ENCODE peak calls at places on chromosomes 1 and 21, in seven cellular contexts. L is A549; H is GM23248; W is fibroblast of mammary gland; R is HFF-Myc; D is effector memory CD4-positive, alpha-beta T cell; U is tibial artery. N is an unnamed sample.

GRCh38 chr1:109161836-109162606 is 48.1 kb downstream of the ELAPOR1 start:
- DNase-seq in L (no peak), H (peak), W (peak), R (no peak), D (no peak), U (peak), N (no peak)

GRCh38 chr1:121522061-121522759 is 337.4 kb downstream of the SRGAP2C start:
- DNase-seq in L (no peak), H (no peak), W (no peak), R (no peak), D (no peak), U (no peak), N (no peak)

GRCh38 chr1:54819195-54819536 is 18.0 kb upstream of the TTC22 start:
- DNase-seq in L (no peak), H (no peak), W (no peak), R (no peak), D (no peak), U (no peak), N (no peak)

GRCh38 chr1:46735708-46736324 is 16.9 kb upstream of the EFCAB14 start:
- DNase-seq in L (no peak), H (peak), W (peak), R (peak), D (no peak), U (no peak), N (no peak)

GRCh38 chr1:114258633-114259032 is 105.0 kb upstream of the SYT6 start:
- DNase-seq in L (no peak), H (no peak), W (no peak), R (no peak), D (no peak), U (no peak), N (no peak)

GRCh38 chr1:203652718-203653461 is 26.3 kb downstream of the ATP2B4 start:
- DNase-seq in L (no peak), H (no peak), W (no peak), R (no peak), D (no peak), U (no peak), N (no peak)

GRCh38 chr1:21763236-21763635 is 19.7 kb downstream of the USP48 start:
- DNase-seq in L (no peak), H (no peak), W (no peak), R (no peak), D (no peak), U (no peak), N (no peak)

GRCh38 chr1:148362141-148362929 is 120.8 kb downstream of the PPIAL4G start:
- DNase-seq in L (no peak), H (peak), W (peak), R (no peak), D (no peak), U (no peak), N (peak)

GRCh38 chr21:42997053-42997452 is 22.7 kb downstream of the PKNOX1 start:
- DNase-seq in L (no peak), H (peak), W (peak), R (peak), D (no peak), U (peak), N (no peak)

GRCh38 chr1:43822040-43822439 is 111.6 kb upstream of the ARTN start:
- DNase-seq in L (peak), H (peak), W (peak), R (peak), D (no peak), U (peak), N (peak)

GRCh38 chr1:84988588-84988987 is 8.3 kb downstream of the MCOLN2 start:
- DNase-seq in L (no peak), H (no peak), W (no peak), R (no peak), D (no peak), U (no peak), N (no peak)

GRCh38 chr1:166915941-166916340 is 39.9 kb upstream of the TADA1 start:
- DNase-seq in L (no peak), H (peak), W (peak), R (no peak), D (no peak), U (no peak), N (no peak)

GRCh38 chr1:206050655-206051235 is 2.2 kb upstream of the RHEX start:
- DNase-seq in L (no peak), H (no peak), W (no peak), R (no peak), D (peak), U (no peak), N (no peak)

GRCh38 chr1:9447215-9447960 is 91.9 kb upstream of the SLC25A33 start:
- DNase-seq in L (no peak), H (no peak), W (no peak), R (no peak), D (no peak), U (no peak), N (no peak)

GRCh38 chr1:111671849-111672248 is 52.3 kb downstream of the RAP1A start:
- DNase-seq in L (no peak), H (no peak), W (no peak), R (no peak), D (no peak), U (no peak), N (no peak)

GRCh38 chr1:4599521-4599920 is 54.9 kb upstream of the AJAP1 start:
- DNase-seq in L (no peak), H (no peak), W (no peak), R (no peak), D (no peak), U (no peak), N (no peak)

GRCh38 chr1:85544689-85545203 is 35.8 kb upstream of the CCN1 start:
- DNase-seq in L (no peak), H (peak), W (peak), R (no peak), D (no peak), U (no peak), N (peak)

GRCh38 chr21:38859852-38860251 is 54.1 kb downstream of the ETS2 start:
- DNase-seq in L (no peak), H (peak), W (peak), R (no peak), D (no peak), U (no peak), N (no peak)

GRCh38 chr1:201828451-201828819 is 522 bp upstream of the IPO9 start:
- DNase-seq in L (no peak), H (peak), W (no peak), R (no peak), D (no peak), U (no peak), N (no peak)

GRCh38 chr1:82400521-82400920 is 599.8 kb downstream of the ADGRL2 start:
- DNase-seq in L (no peak), H (no peak), W (no peak), R (no peak), D (no peak), U (no peak), N (no peak)

GRCh38 chr1:77316006-77316405 is 34.2 kb downstream of the AK5 start:
- DNase-seq in L (no peak), H (peak), W (peak), R (no peak), D (no peak), U (no peak), N (no peak)

GRCh38 chr1:179217943-179218507 is 11.5 kb downstream of the ABL2 start:
- DNase-seq in L (no peak), H (peak), W (peak), R (no peak), D (no peak), U (no peak), N (no peak)

GRCh38 chr1:101302831-101303511 is 66.2 kb downstream of the S1PR1 start:
- DNase-seq in L (no peak), H (peak), W (peak), R (no peak), D (no peak), U (no peak), N (no peak)

GRCh38 chr1:158945061-158945460 is 13.7 kb downstream of the PYHIN1 start:
- DNase-seq in L (no peak), H (no peak), W (no peak), R (no peak), D (no peak), U (no peak), N (no peak)

GRCh38 chr1:147771216-147772125 is 11.1 kb upstream of the GJA5 start:
- DNase-seq in L (no peak), H (peak), W (peak), R (no peak), D (no peak), U (peak), N (no peak)

GRCh38 chr1:90993245-90993644 is 28.6 kb downstream of the ZNF644 start:
- DNase-seq in L (no peak), H (no peak), W (no peak), R (no peak), D (no peak), U (no peak), N (no peak)

GRCh38 chr1:116556289-116557006 is 14.4 kb downstream of the CD58 start:
- DNase-seq in L (no peak), H (peak), W (peak), R (no peak), D (peak), U (peak), N (peak)

GRCh38 chr1:161195171-161195570 is 3.7 kb downstream of the ADAMTS4 start:
- DNase-seq in L (no peak), H (no peak), W (no peak), R (no peak), D (no peak), U (no peak), N (no peak)

GRCh38 chr1:161198206-161198876 is 513 bp downstream of the ADAMTS4 start:
- DNase-seq in L (no peak), H (peak), W (peak), R (no peak), D (no peak), U (no peak), N (no peak)

GRCh38 chr1:161197560-161198205 is 1.2 kb downstream of the ADAMTS4 start:
- DNase-seq in L (no peak), H (peak), W (peak), R (no peak), D (no peak), U (no peak), N (no peak)

GRCh38 chr1:161196111-161196510 is 2.7 kb downstream of the ADAMTS4 start:
- DNase-seq in L (no peak), H (no peak), W (no peak), R (no peak), D (no peak), U (no peak), N (no peak)

DNA sequence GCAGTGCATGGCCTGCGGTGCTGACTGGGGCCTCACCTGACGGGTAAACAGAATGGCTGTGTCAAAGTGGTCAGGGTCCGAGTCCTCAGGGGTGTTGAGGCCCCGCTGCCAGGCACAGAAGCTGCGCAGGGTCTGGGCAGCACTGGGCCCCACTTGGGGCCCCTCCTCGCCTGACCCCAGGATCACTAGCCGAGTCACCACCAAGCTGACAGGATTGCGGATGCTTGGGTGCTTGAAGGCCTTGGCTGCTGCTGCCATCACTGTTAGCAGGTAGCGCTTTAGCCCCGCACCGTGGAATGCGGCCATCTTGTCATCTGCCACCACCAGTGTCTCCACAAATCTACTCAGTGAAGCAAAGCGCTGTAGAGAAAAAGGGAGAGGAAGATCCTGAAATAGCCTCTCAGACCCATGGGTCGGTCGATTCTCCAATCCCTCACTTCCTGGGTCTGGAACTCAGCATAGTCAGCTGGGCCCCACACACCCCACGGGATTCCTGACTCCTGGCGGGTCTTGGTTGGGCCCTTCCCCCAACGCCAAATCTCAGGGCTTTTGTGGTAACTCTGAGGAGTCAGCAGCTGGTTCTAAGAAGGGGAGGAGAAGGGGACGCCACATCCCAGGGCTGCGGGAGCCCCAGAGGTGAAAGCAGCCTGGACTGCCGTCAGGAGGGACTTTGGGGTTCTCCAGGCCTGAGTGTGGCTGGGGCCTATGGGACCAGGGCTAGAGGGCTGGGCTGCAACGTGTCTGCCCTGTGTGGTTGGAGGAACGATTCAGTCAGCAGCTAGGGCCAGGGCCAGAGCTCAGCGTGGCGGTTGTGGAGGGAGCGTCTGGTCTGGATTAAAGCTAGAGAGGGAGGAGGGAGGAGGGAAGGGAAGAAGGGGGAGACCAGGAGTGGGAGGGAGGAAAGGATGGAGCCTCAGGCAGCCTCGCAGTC is 2.1 kb downstream of the ADAMTS4 start:
- DNase-seq in L (no peak), H (peak), W (peak), R (peak), D (no peak), U (no peak), N (no peak)
- H3K4me3 ChIP-seq in L (no peak), H (peak), W (peak), R (peak), D (no peak), U (peak), N (no peak)

GRCh38 chr1:28519946-28520725 is 14.3 kb downstream of the RCC1 start:
- DNase-seq in L (no peak), H (no peak), W (no peak), R (no peak), D (no peak), U (no peak), N (no peak)
- H3K4me3 ChIP-seq in L (no peak), H (no peak), W (no peak), R (peak), D (no peak), U (no peak), N (no peak)

GRCh38 chr1:156502396-156502748 is 1.8 kb upstream of the MEF2D start:
- DNase-seq in L (no peak), H (peak), W (no peak), R (no peak), D (no peak), U (no peak), N (no peak)
- H3K4me3 ChIP-seq in L (no peak), H (peak), W (no peak), R (no peak), D (peak), U (peak), N (no peak)

DNA sequence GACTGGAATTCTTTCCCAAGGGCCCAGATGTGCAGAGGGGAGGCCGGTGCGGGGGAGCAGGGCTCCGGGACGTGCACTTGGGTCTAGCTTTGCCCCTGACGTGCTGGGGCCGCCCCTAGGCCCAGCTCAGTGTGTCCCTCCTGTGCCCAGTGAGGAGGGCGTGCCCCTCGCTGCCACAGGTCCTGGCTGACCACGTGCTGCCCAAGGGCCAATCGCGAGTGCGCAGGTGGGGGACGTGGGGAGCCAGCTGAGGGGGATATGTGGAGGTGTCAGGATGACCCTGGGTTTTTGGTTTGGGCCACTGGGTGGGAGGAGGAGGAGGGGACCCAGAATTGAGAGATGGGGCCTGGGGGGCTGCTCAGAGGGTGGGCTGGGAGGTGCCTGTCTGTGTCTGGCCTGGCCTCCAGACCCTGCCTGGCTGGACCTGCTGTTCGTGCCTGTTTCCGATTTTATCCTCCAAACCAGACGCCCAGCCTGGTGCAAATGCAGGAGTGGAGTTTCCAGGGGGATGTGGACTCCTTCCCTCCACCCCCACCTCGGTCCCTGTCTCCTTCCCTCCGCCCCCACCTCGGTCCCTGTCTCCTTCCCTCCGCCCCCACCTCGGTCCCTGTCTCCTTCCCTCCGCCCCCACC is 6.1 kb upstream of the RNF223 start:
- DNase-seq in L (peak), H (peak), W (peak), R (peak), D (no peak), U (peak), N (peak)
- H3K4me3 ChIP-seq in L (peak), H (peak), W (no peak), R (peak), D (no peak), U (peak), N (no peak)